ENCODE peak calls at places on chromosomes 3 and 15, in six cellular contexts. C is T47D, Y is NCI-H524 treated with DMSO at 0.1 percent for 48 hours, H is KBM-7, R is 8988T, W is MM.1S. E is an unnamed sample.

GRCh38 chr3:72692959-72693518 is 155.2 kb downstream of the SHQ1 start:
- DNase-seq in Y (no peak), R (no peak), H (no peak), W (no peak), C (no peak), E (no peak)

GRCh38 chr15:78007965-78008886 is 69.3 kb downstream of the TBC1D2B start:
- DNase-seq in H (no peak), Y (no peak), W (no peak), R (no peak), C (no peak), E (peak)

GRCh38 chr15:67805871-67806538 is 19.3 kb upstream of the SKOR1 start:
- DNase-seq in R (no peak), C (no peak), Y (no peak), H (no peak), W (no peak), E (no peak)

GRCh38 chr3:68764554-68764953 is 167.8 kb downstream of the TAFA4 start:
- DNase-seq in Y (no peak), C (no peak), R (no peak), W (no peak), H (no peak), E (no peak)

GRCh38 chr3:13536832-13537231 is 12.1 kb upstream of the FBLN2 start:
- DNase-seq in W (no peak), H (peak), R (no peak), C (no peak), Y (no peak), E (no peak)

GRCh38 chr3:62318365-62318751 is 55.0 kb downstream of the FEZF2 start:
- DNase-seq in C (no peak), W (no peak), H (no peak), Y (no peak), R (no peak), E (no peak)

GRCh38 chr3:70358978-70359580 is 46.6 kb upstream of the MDFIC2 start:
- DNase-seq in R (no peak), C (peak), W (peak), H (peak), Y (peak), E (no peak)

GRCh38 chr3:184489457-184489856 is 72.1 kb upstream of the EPHB3 start:
- DNase-seq in C (no peak), R (no peak), W (no peak), Y (no peak), H (no peak), E (no peak)

GRCh38 chr3:49172616-49173041 is 1.2 kb downstream of the KLHDC8B start:
- DNase-seq in W (no peak), H (no peak), C (no peak), Y (no peak), R (no peak), E (no peak)

GRCh38 chr3:13368834-13369233 is 51.3 kb downstream of the NUP210 start:
- DNase-seq in R (no peak), W (no peak), Y (no peak), H (no peak), C (no peak), E (no peak)

GRCh38 chr3:153163349-153164008 is 1.5 kb downstream of the RAP2B start:
- DNase-seq in Y (no peak), W (peak), R (no peak), H (peak), C (no peak), E (no peak)